ENCODE peak calls at places on chromosomes 1 and 21, in seven cellular contexts. M, Q, H, N, C, B and U are unnamed samples.
A peak's percentile ranks its signal among the peaks of the same experiment; 100 is the strongest.

GRCh38 chr1:214451591-214451990 is 99.8 kb downstream of the PTPN14 start:
- DNase-seq in N (no peak), H (no peak), Q (no peak), M (no peak), C (no peak), B (no peak), U (no peak)

GRCh38 chr21:44010429-44010828 is 1.7 kb upstream of the TRAPPC10 start:
- DNase-seq in B (peak; percentile 62), M (peak; percentile 58), Q (peak; percentile 53), H (no peak), N (no peak), C (no peak), U (no peak)

GRCh38 chr1:235632538-235633219 is 16.9 kb downstream of the GNG4 start:
- DNase-seq in M (no peak), H (no peak), Q (no peak), N (no peak), C (peak; percentile 56), B (no peak), U (no peak)

GRCh38 chr1:29901618-29902017 is 665.3 kb downstream of the PTPRU start:
- DNase-seq in H (no peak), Q (peak; percentile 49), M (peak; percentile 73), C (no peak), B (no peak), N (no peak), U (no peak)

GRCh38 chr1:201881617-201882016 is 7.1 kb upstream of the SHISA4 start:
- DNase-seq in Q (no peak), C (no peak), H (no peak), N (no peak), M (peak; percentile 68), B (no peak), U (no peak)

GRCh38 chr1:225896937-225897549 is 8.1 kb upstream of the LEFTY1 start:
- DNase-seq in H (no peak), B (no peak), Q (no peak), C (peak; percentile 34), M (peak; percentile 56), N (peak; percentile 22), U (no peak)

GRCh38 chr1:56286956-56287355 is 292.4 kb downstream of the PLPP3 start:
- DNase-seq in C (no peak), M (no peak), B (no peak), N (no peak), Q (no peak), H (no peak), U (peak; percentile 23)

GRCh38 chr1:212475151-212475550 is 42.4 kb downstream of the NENF start:
- DNase-seq in M (no peak), C (no peak), B (no peak), H (no peak), Q (no peak), N (no peak), U (no peak)

GRCh38 chr1:99672500-99673213 is 26.7 kb downstream of the PALMD start:
- DNase-seq in C (peak; percentile 43), Q (no peak), N (peak; percentile 27), B (no peak), M (no peak), H (no peak), U (peak; percentile 7)

GRCh38 chr21:15654171-15654570 is 75.6 kb upstream of the USP25 start:
- DNase-seq in Q (no peak), M (no peak), N (no peak), B (no peak), C (no peak), H (no peak), U (no peak)

GRCh38 chr1:91553196-91553595 is 52.5 kb downstream of the CDC7 start:
- DNase-seq in H (no peak), M (no peak), Q (no peak), C (peak; percentile 80), B (no peak), N (peak; percentile 71), U (peak; percentile 58)

GRCh38 chr21:29152936-29153335 is 22.5 kb downstream of the MAP3K7CL start:
- DNase-seq in B (no peak), H (no peak), C (no peak), M (no peak), N (no peak), Q (no peak), U (no peak)

GRCh38 chr1:66696771-66697170 is 55.5 kb upstream of the DYNLT5 start:
- DNase-seq in M (no peak), H (no peak), B (no peak), N (no peak), C (no peak), Q (no peak), U (peak; percentile 52)

GRCh38 chr1:116986531-116987255 is 14.9 kb upstream of the CD101 start:
- DNase-seq in C (no peak), Q (peak; percentile 36), B (no peak), N (no peak), H (no peak), M (no peak), U (no peak)

GRCh38 chr1:116989851-116990250 is 11.7 kb upstream of the CD101 start:
- DNase-seq in C (no peak), Q (no peak), M (no peak), N (no peak), B (no peak), H (no peak), U (no peak)

GRCh38 chr1:116988908-116989307 is 12.7 kb upstream of the CD101 start:
- DNase-seq in H (no peak), N (no peak), Q (no peak), M (no peak), C (no peak), B (no peak), U (no peak)

GRCh38 chr1:116987256-116987555 is 14.4 kb upstream of the CD101 start:
- DNase-seq in H (no peak), N (no peak), C (no peak), Q (no peak), M (no peak), B (no peak), U (no peak)

GRCh38 chr1:116988248-116988647 is 13.3 kb upstream of the CD101 start:
- DNase-seq in H (no peak), M (no peak), Q (no peak), N (peak; percentile 53), C (no peak), B (no peak), U (no peak)
- H4K8ac ChIP-seq in H (no peak overlapping the region), M (no peak overlapping the region), Q (no peak overlapping the region), N (no peak overlapping the region), C (no peak overlapping the region), B (no peak overlapping the region), U (no peak overlapping the region)

GRCh38 chr21:31555741-31556191 is 103.7 kb upstream of the SOD1 start:
- DNase-seq in M (peak; percentile 92), Q (peak; percentile 63), B (peak; percentile 54), H (peak; percentile 76), N (no peak), C (no peak), U (no peak)
- H2BK5ac ChIP-seq in M (peak overlapping the region; percentile 79), Q (no peak overlapping the region), B (peak overlapping the region; percentile 72), H (no peak overlapping the region), N (no peak overlapping the region), C (no peak overlapping the region), U (peak overlapping the region; percentile 68)

GRCh38 chr1:38806090-38806489 is 53.5 kb downstream of the RRAGC start:
- DNase-seq in H (no peak), N (no peak), M (no peak), C (no peak), Q (no peak), B (no peak), U (no peak)

GRCh38 chr1:38804062-38804886 is 55.3 kb downstream of the RRAGC start:
- DNase-seq in H (peak; percentile 48), Q (peak; percentile 57), N (peak; percentile 16), C (no peak), M (peak; percentile 61), B (peak; percentile 72), U (no peak)

GRCh38 chr1:38803647-38804046 is 55.9 kb downstream of the RRAGC start:
- DNase-seq in N (peak; percentile 21), H (no peak), Q (no peak), B (peak; percentile 48), C (peak; percentile 6), M (no peak), U (no peak)

GRCh38 chr1:38800720-38801671 is 58.6 kb downstream of the RRAGC start:
- DNase-seq in C (no peak), H (no peak), N (no peak), M (no peak), Q (no peak), B (no peak), U (no peak)

GRCh38 chr1:38805036-38805435 is 54.5 kb downstream of the RRAGC start:
- DNase-seq in N (no peak), M (no peak), C (no peak), B (no peak), Q (no peak), H (no peak), U (no peak)
- H4K8ac ChIP-seq in N (no peak overlapping the region), M (no peak overlapping the region), C (no peak overlapping the region), B (no peak overlapping the region), Q (no peak overlapping the region), H (no peak overlapping the region), U (no peak overlapping the region)

DNA sequence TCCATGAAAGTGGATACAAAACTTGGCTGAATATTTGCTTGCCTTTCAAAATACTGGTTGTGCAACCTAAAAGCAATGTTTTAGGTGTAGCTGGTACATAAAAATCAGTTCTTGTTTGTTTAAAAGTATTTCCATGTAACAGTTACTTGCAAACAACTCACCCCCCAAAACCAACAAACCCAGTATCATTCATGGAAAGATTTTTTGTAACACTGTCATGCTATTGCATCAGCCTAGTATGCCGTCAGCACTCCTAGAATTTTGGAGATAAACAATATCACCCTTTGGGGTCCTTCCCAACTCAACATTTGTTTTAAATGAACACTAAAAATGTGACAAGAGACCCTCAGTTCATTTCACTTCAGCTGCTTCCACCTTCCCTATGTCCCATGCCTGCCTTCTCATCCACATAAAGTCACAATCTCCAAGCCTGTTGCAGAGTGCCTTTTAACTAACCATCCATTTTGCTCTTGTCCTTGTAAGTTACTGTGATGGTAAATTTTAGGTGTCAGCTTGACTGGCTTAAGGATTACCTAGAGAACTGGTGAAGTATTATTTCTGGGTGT is 425.3 kb downstream of the DUSP10 start:
- DNase-seq in C (peak; percentile 55), H (no peak), M (no peak), B (no peak), N (peak; percentile 40), Q (no peak), U (no peak)
- H2BK5ac ChIP-seq in C (no peak overlapping the region), H (no peak overlapping the region), M (no peak overlapping the region), B (peak overlapping the region; percentile 12), N (no peak overlapping the region), Q (no peak overlapping the region), U (no peak overlapping the region)